ENCODE peak calls at places on chromosomes 6 and 20, in ten cellular contexts. J is GM12892; T is activated CD4-positive, alpha-beta T cell treated with anti-CD3 and anti-CD28 coated beads, Interleukin-2, amount 10 ng/mL, durations not matched to agents 7 days and 5 days; F is cerebellar nuclear complex; E is EH; G is ureter; N is C1 segment of cervical spinal cord; P is ELR; Q is amniotic epithelial cell; L is ecto neural progenitor cell. X is an unnamed sample.

GRCh38 chr6:30101423-30101938 is 11.4 kb downstream of the TRIM31 start:
- DNase-seq in L (no peak), J (no peak), P (no peak), N (no peak), Q (no peak), E (no peak), F (no peak), G (no peak), T (no peak), X (peak; percentile 40)

GRCh38 chr6:107386340-107386739 is 73.0 kb downstream of the PDSS2 start:
- DNase-seq in T (no peak), J (no peak), Q (peak; percentile 54), E (peak; percentile 61), G (no peak), N (no peak), P (peak; percentile 53), L (no peak), F (no peak), X (no peak)

GRCh38 chr6:168216139-168216538 is 103.4 kb downstream of the DACT2 start:
- DNase-seq in J (no peak), L (no peak), N (no peak), P (no peak), G (no peak), Q (no peak), T (no peak), F (no peak), E (no peak), X (no peak)

GRCh38 chr20:53984354-53984753 is 86.0 kb downstream of the BCAS1 start:
- DNase-seq in L (no peak), T (no peak), N (no peak), E (peak; percentile 7), F (no peak), J (no peak), G (no peak), Q (no peak), P (no peak), X (no peak)

GRCh38 chr6:26250806-26251075 is 114.3 kb upstream of the BTN3A2 start:
- DNase-seq in N (no peak), Q (no peak), T (peak; percentile 67), F (no peak), L (no peak), P (no peak), J (no peak), G (no peak), E (no peak), X (no peak)

GRCh38 chr6:26660096-26660425 is 515 bp upstream of the ZNF322 start:
- DNase-seq in N (no peak), F (no peak), Q (peak; percentile 17), J (peak; percentile 15), L (no peak), G (no peak), E (no peak), T (no peak), P (peak; percentile 57), X (peak; percentile 61)

GRCh38 chr6:24529985-24530384 is 35.2 kb downstream of the ALDH5A1 start:
- DNase-seq in Q (peak; percentile 44), L (no peak), G (no peak), E (peak; percentile 58), N (no peak), T (no peak), F (no peak), P (no peak), J (no peak), X (no peak)

GRCh38 chr20:51275816-51276215 is 252.9 kb upstream of the KCNG1 start:
- DNase-seq in J (no peak), T (no peak), Q (no peak), P (peak; percentile 65), N (no peak), L (no peak), E (peak; percentile 80), G (no peak), F (no peak), X (no peak)

GRCh38 chr6:41262401-41262800 is 24.1 kb downstream of the TREM1 start:
- DNase-seq in T (no peak), F (no peak), J (no peak), G (no peak), L (no peak), E (no peak), Q (no peak), P (no peak), N (no peak), X (no peak)

GRCh38 chr20:47862841-47863240 is 77.6 kb upstream of the SULF2 start:
- DNase-seq in N (no peak), P (no peak), T (no peak), G (no peak), J (no peak), E (no peak), F (no peak), L (no peak), Q (no peak), X (no peak)

GRCh38 chr6:134117409-134117808 is 65.0 kb upstream of the SLC2A12 start:
- DNase-seq in L (no peak), G (no peak), F (no peak), J (no peak), T (peak; percentile 9), E (peak; percentile 58), Q (peak; percentile 61), N (peak; percentile 27), P (peak; percentile 13), X (no peak)

GRCh38 chr6:7324520-7324919 is 11.5 kb upstream of the SSR1 start:
- DNase-seq in T (no peak), E (no peak), F (no peak), Q (no peak), J (no peak), N (peak; percentile 39), G (no peak), P (no peak), L (no peak), X (no peak)

GRCh38 chr6:18634912-18635311 is 247.8 kb downstream of the RNF144B start:
- DNase-seq in E (no peak), N (no peak), Q (peak; percentile 17), G (no peak), L (no peak), P (no peak), T (no peak), F (no peak), J (no peak), X (no peak)

GRCh38 chr6:22026160-22026678 is 270.6 kb downstream of the PRL start:
- DNase-seq in F (no peak), J (no peak), E (no peak), G (no peak), L (no peak), T (no peak), N (no peak), P (no peak), Q (peak; percentile 45), X (no peak)

GRCh38 chr6:28657756-28658465 is 132.2 kb downstream of the GPX5 start:
- DNase-seq in F (peak; percentile 16), N (peak; percentile 6), E (peak; percentile 68), L (peak; percentile 78), P (peak; percentile 79), J (no peak), T (peak; percentile 39), Q (peak; percentile 57), G (no peak), X (peak; percentile 78)

GRCh38 chr6:170291271-170292110 is 613 bp upstream of the DLL1 start:
- DNase-seq in J (no peak), F (no peak), E (peak; percentile 46), G (peak; percentile 69), P (peak; percentile 39), Q (no peak), N (peak; percentile 81), T (peak; percentile 48), L (peak; percentile 86), X (peak; percentile 56)

GRCh38 chr6:138403801-138404665 is at the start of gene HEBP2:
- DNase-seq in P (peak; percentile 87), E (peak; percentile 82), G (peak; percentile 97), Q (peak; percentile 45), F (no peak), J (peak; percentile 89), N (peak; percentile 77), T (peak; percentile 91), L (peak; percentile 97), X (peak; percentile 91)

GRCh38 chr6:107713214-107713962 is 110.7 kb downstream of the SCML4 start:
- DNase-seq in T (peak; percentile 34), J (no peak), Q (no peak), E (no peak), P (no peak), G (no peak), N (peak; percentile 4), F (no peak), L (peak; percentile 41), X (no peak)

GRCh38 chr20:39047417-39047985 is 85.4 kb downstream of the DHX35 start:
- DNase-seq in N (no peak), G (no peak), F (no peak), Q (no peak), E (no peak), T (no peak), L (no peak), J (no peak), P (no peak), X (no peak)

GRCh38 chr6:107030151-107030550 is 2.2 kb downstream of the MTRES1 start:
- DNase-seq in T (no peak), J (no peak), F (no peak), P (peak; percentile 16), G (no peak), E (no peak), N (no peak), Q (no peak), L (no peak), X (peak; percentile 62)

GRCh38 chr20:5848711-5849505 is 98.7 kb downstream of the SHLD1 start:
- DNase-seq in E (peak; percentile 15), T (no peak), F (peak; percentile 91), J (no peak), Q (peak; percentile 72), P (peak; percentile 74), N (no peak), G (no peak), L (no peak), X (peak; percentile 66)

GRCh38 chr20:35883341-35883777 is 70.9 kb downstream of the SCAND1 start:
- DNase-seq in G (no peak), E (peak; percentile 59), J (no peak), T (no peak), L (no peak), P (peak; percentile 53), N (no peak), Q (no peak), F (no peak), X (no peak)

GRCh38 chr20:37948956-37949355 is 46.0 kb downstream of the VSTM2L start:
- DNase-seq in P (no peak), J (no peak), Q (no peak), E (peak; percentile 5), F (no peak), N (no peak), G (no peak), T (no peak), L (peak; percentile 21), X (no peak)

GRCh38 chr6:37653933-37654565 is 43.6 kb downstream of the MDGA1 start:
- DNase-seq in G (no peak), T (peak; percentile 63), P (peak; percentile 66), E (peak; percentile 47), F (no peak), Q (peak; percentile 32), J (peak; percentile 57), L (no peak), N (no peak), X (peak; percentile 63)

GRCh38 chr6:17842014-17842776 is 135.5 kb upstream of the NUP153 start:
- DNase-seq in G (no peak), Q (no peak), L (no peak), N (no peak), F (no peak), T (no peak), J (no peak), E (peak; percentile 39), P (no peak), X (no peak)

GRCh38 chr6:129844118-129844891 is 16.8 kb downstream of the TMEM244 start:
- DNase-seq in E (peak; percentile 95), J (no peak), Q (peak; percentile 70), L (no peak), N (no peak), F (no peak), T (no peak), P (peak; percentile 96), G (no peak), X (peak; percentile 54)

GRCh38 chr6:39848171-39848570 is 56.0 kb downstream of the DAAM2 start:
- DNase-seq in J (no peak), G (no peak), E (no peak), F (no peak), L (no peak), P (no peak), T (no peak), Q (no peak), N (no peak), X (no peak)

X was measured in RKO.